ENCODE peak calls at places on chromosome X, in five cellular contexts. Q is IMR-90, E is upper lobe of right lung, W is psoas muscle, O is GM12878. P is an unnamed sample. For H3K4me1, the result is how much of the 10 kb centered on the place peaks cover.

GRCh38 chrX:19592952-19593351 is 77.6 kb upstream of the MAP3K15 start:
- DNase-seq in Q (no peak), E (no peak), W (no peak), O (no peak), P (no peak)

GRCh38 chrX:8042304-8042703 is 115.1 kb upstream of the PNPLA4 start:
- DNase-seq in E (no peak), W (no peak), Q (no peak), O (no peak), P (no peak)

GRCh38 chrX:47623540-47624027 is 3.9 kb upstream of the SYN1 start:
- DNase-seq in O (no peak), W (no peak), E (peak), Q (peak), P (peak)

GRCh38 chrX:125170459-125170858 is 149.2 kb upstream of the TEX13C start:
- DNase-seq in Q (no peak), O (no peak), W (no peak), E (no peak), P (no peak)

GRCh38 chrX:56764153-56764974 is 35.3 kb downstream of the NBDY start:
- DNase-seq in W (peak), Q (peak), E (no peak), O (peak), P (no peak)

GRCh38 chrX:150573702-150574101 is 5.3 kb downstream of the MTM1 start:
- DNase-seq in Q (no peak), W (no peak), O (no peak), E (no peak), P (no peak)

GRCh38 chrX:11998944-11999343 is 139.3 kb upstream of the FRMPD4 start:
- DNase-seq in Q (no peak), O (no peak), W (no peak), E (no peak), P (no peak)

GRCh38 chrX:110713666-110714065 is 82.0 kb downstream of the CHRDL1 start:
- DNase-seq in W (no peak), O (no peak), Q (no peak), E (no peak), P (no peak)

GRCh38 chrX:107775000-107775733 is 420 bp downstream of the TSC22D3 start:
- DNase-seq in Q (no peak), E (no peak), O (no peak), W (no peak), P (no peak)

GRCh38 chrX:38717871-38718270 is 83.4 kb upstream of the MID1IP1 start:
- DNase-seq in Q (peak), E (no peak), W (no peak), O (no peak), P (no peak)

GRCh38 chrX:106917830-106918500 is 2.2 kb upstream of the CLDN2 start:
- DNase-seq in Q (peak), O (no peak), E (no peak), W (no peak), P (no peak)

GRCh38 chrX:121581885-121582284 is 534.5 kb downstream of the GLUD2 start:
- DNase-seq in O (no peak), Q (no peak), W (no peak), E (no peak), P (no peak)

GRCh38 chrX:101160001-101160400 is 59.6 kb upstream of the DRP2 start:
- DNase-seq in O (no peak), Q (no peak), E (no peak), W (no peak), P (no peak)

GRCh38 chrX:14448406-14448805 is 80.9 kb upstream of the GLRA2 start:
- DNase-seq in W (no peak), E (no peak), O (no peak), Q (no peak), P (no peak)

GRCh38 chrX:54447461-54447860 is 7.3 kb downstream of the TSR2 start:
- DNase-seq in O (no peak), E (no peak), Q (no peak), W (no peak), P (no peak)

GRCh38 chrX:22795680-22796079 is 204.1 kb upstream of the DDX53 start:
- DNase-seq in W (no peak), Q (no peak), O (no peak), E (no peak), P (no peak)

GRCh38 chrX:155966876-155967275 is 30.6 kb upstream of the IL9R start:
- DNase-seq in O (peak), Q (no peak), E (no peak), W (no peak), P (no peak)

GRCh38 chrX:40855411-40855810 is 120.1 kb upstream of the MED14 start:
- DNase-seq in O (no peak), W (no peak), Q (no peak), E (no peak), P (no peak)

GRCh38 chrX:38175140-38175539 is 45.5 kb downstream of the SRPX start:
- DNase-seq in O (peak), W (no peak), Q (peak), E (no peak), P (no peak)

GRCh38 chrX:96770315-96770714 is 85.7 kb downstream of the DIAPH2 start:
- DNase-seq in O (no peak), W (no peak), Q (peak), E (no peak), P (no peak)

GRCh38 chrX:70434352-70434866 is 10.2 kb upstream of the DLG3 start:
- DNase-seq in W (peak), O (no peak), E (peak), Q (peak), P (peak)

DNA sequence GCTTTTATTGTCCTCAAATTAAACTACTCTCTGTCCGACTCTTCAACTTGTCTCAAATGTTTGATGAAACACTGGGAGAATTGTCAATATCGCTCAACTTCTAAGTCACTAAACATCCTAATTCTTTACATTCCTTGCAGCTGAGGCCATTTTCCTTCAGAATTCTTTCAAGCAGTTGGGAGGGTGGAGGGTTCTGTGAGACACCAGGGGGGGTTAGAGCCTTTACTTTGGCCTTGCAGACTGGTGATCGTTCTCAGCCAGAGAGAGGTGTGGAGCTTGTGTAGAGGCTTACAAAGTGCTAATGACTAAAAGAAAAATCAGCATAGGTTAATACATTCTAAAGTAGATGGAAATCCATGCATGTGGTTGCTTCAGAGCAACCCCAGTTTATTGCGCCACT is 21.3 kb upstream of the SOX3 start:
- DNase-seq in E (no peak), W (no peak), O (no peak), Q (peak), P (no peak)
- TF ChIP-seq CTCF in E (no peak), W (no peak), O (no peak), Q (no peak), P (no peak)

GRCh38 chrX:65674351-65674893 is 7.0 kb downstream of the MSN start:
- DNase-seq in E (no peak), W (no peak), Q (peak), O (no peak), P (no peak)

GRCh38 chrX:65668362-65669310 is 1.2 kb downstream of the MSN start:
- DNase-seq in E (peak), W (peak), O (peak), Q (peak), P (peak)

GRCh38 chrX:65673857-65674350 is 6.5 kb downstream of the MSN start:
- DNase-seq in O (no peak), E (no peak), Q (no peak), W (no peak), P (no peak)

GRCh38 chrX:65671966-65672365 is 4.5 kb downstream of the MSN start:
- DNase-seq in O (no peak), E (no peak), Q (no peak), W (no peak), P (no peak)

GRCh38 chrX:65671286-65671685 is 3.8 kb downstream of the MSN start:
- DNase-seq in Q (no peak), E (no peak), W (no peak), O (no peak), P (no peak)
- H3K4me1 ChIP-seq in Q (under half), E (under half), W (under half), O (under half), P (half or more)

GRCh38 chrX:42505057-42505456 is 272.9 kb downstream of the PPP1R2C start:
- DNase-seq in E (no peak), Q (no peak), O (no peak), W (no peak), P (no peak)

GRCh38 chrX:42497356-42497755 is 280.6 kb downstream of the PPP1R2C start:
- DNase-seq in W (no peak), Q (no peak), E (no peak), O (no peak), P (no peak)

GRCh38 chrX:42496239-42496638 is 281.7 kb downstream of the PPP1R2C start:
- DNase-seq in Q (no peak), O (no peak), E (no peak), W (no peak), P (no peak)

GRCh38 chrX:42495139-42495538 is 282.8 kb downstream of the PPP1R2C start:
- DNase-seq in W (no peak), E (no peak), O (no peak), Q (no peak), P (peak)

GRCh38 chrX:42499620-42500019 is 278.3 kb downstream of the PPP1R2C start:
- DNase-seq in W (no peak), Q (no peak), O (no peak), E (no peak), P (no peak)
- H3K4me3 ChIP-seq in W (no peak), Q (no peak), O (no peak), E (no peak), P (no peak)

GRCh38 chrX:154136627-154137161 is 7.3 kb upstream of the OPN1LW start:
- DNase-seq in O (no peak), E (peak), W (peak), Q (peak), P (peak)

GRCh38 chrX:154135458-154136229 is 8.4 kb upstream of the OPN1LW start:
- DNase-seq in W (no peak), E (no peak), Q (no peak), O (no peak), P (no peak)

GRCh38 chrX:154131955-154132354 is 12.1 kb upstream of the OPN1LW start:
- DNase-seq in Q (no peak), W (no peak), E (no peak), O (no peak), P (no peak)

DNA sequence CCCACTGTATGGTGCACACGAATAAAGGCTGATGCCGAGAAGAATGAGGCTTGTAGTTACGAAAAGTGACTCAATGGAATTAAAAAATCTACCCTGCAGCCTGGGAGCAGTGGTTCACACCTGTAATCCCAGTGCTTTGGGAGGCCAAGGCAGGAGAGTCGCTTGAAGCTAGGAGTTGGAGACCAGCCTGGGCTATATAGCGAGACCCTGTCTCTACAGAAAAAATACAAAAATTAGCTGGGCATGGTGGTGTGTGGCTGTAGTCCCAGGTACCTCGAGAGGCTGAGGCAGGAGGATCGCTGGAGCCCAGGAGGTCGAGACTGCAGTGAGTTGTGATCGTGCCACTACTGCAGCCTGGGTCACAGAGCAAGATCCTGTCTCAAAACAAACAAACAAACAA is 11.7 kb upstream of the OPN1LW start:
- DNase-seq in Q (no peak), O (no peak), E (no peak), W (no peak), P (no peak)
- TF ChIP-seq CTCF in Q (no peak), O (no peak), E (no peak), W (no peak), P (no peak)